ENCODE peak calls at places on chromosomes 1 and 21, in four cellular contexts. C is midbrain, Q is dorsolateral prefrontal cortex, Z is AG20443. W is an unnamed sample.

GRCh38 chr1:171286032-171286705 is 27.8 kb upstream of the FMO4 start:
- DNase-seq in Q (no peak), C (no peak), Z (peak), W (no peak)

GRCh38 chr1:71850936-71851335 is 431.4 kb downstream of the NEGR1 start:
- DNase-seq in Q (no peak), C (no peak), Z (no peak), W (peak)

GRCh38 chr1:87325982-87326738 is 2.5 kb upstream of the LMO4 start:
- DNase-seq in C (peak), Q (no peak), Z (peak), W (no peak)

GRCh38 chr1:79326875-79327274 is 320.3 kb upstream of the ADGRL4 start:
- DNase-seq in C (no peak), Z (no peak), Q (no peak), W (no peak)

GRCh38 chr1:39266269-39266668 is 61.8 kb downstream of the MACF1 start:
- DNase-seq in C (peak), Q (no peak), Z (no peak), W (no peak)

GRCh38 chr1:43225168-43225567 is 44.6 kb upstream of the TMEM125 start:
- DNase-seq in Q (no peak), C (no peak), Z (no peak), W (no peak)

GRCh38 chr21:33019516-33019884 is 6.2 kb upstream of the OLIG2 start:
- DNase-seq in Z (no peak), Q (no peak), C (no peak), W (no peak)

GRCh38 chr1:17545354-17545753 is 5.9 kb downstream of the ARHGEF10L start:
- DNase-seq in C (no peak), Q (no peak), Z (peak), W (no peak)

GRCh38 chr1:162187676-162188075 is 118.2 kb downstream of the NOS1AP start:
- DNase-seq in Z (no peak), Q (no peak), C (no peak), W (no peak)

GRCh38 chr1:16986596-16987361 is 6.4 kb upstream of the MFAP2 start:
- DNase-seq in Z (peak), C (no peak), Q (no peak), W (no peak)

GRCh38 chr1:11887666-11888007 is 28.9 kb upstream of the NPPB start:
- DNase-seq in C (no peak), Z (no peak), Q (no peak), W (no peak)